ENCODE peak calls at places on chromosome 11, in six cellular contexts. I is spleen, A is K562, R is uterus, M is psoas muscle, T is tibial artery. D is an unnamed sample.

GRCh38 chr11:5043385-5043784 is 2.9 kb upstream of the OR52J3 start:
- DNase-seq in I (no peak), A (no peak), R (no peak), M (no peak), T (no peak), D (no peak)

GRCh38 chr11:58562375-58562800 is 13.3 kb downstream of the LPXN start:
- DNase-seq in I (no peak), A (no peak), R (no peak), M (no peak), T (no peak), D (no peak)

GRCh38 chr11:17352925-17353227 is 1.3 kb downstream of the NCR3LG1 start:
- DNase-seq in I (peak), A (peak), R (peak), M (no peak), T (no peak), D (peak)

GRCh38 chr11:32792948-32793475 is 1.4 kb downstream of the CCDC73 start:
- DNase-seq in I (no peak), A (peak), R (peak), M (no peak), T (peak), D (peak)

GRCh38 chr11:119148855-119149370 is at the start of gene ABCG4:
- DNase-seq in I (no peak), A (peak), R (no peak), M (no peak), T (no peak), D (no peak)

GRCh38 chr11:2693271-2693833 is 6.4 kb downstream of the KCNQ1OT1 start:
- DNase-seq in I (peak), A (no peak), R (peak), M (peak), T (peak), D (no peak)

GRCh38 chr11:5719703-5720495 is 16.3 kb upstream of the OR56B1 start:
- DNase-seq in I (no peak), A (no peak), R (no peak), M (no peak), T (no peak), D (no peak)

GRCh38 chr11:112298535-112298934 is 37.9 kb upstream of the PLET1 start:
- DNase-seq in I (no peak), A (no peak), R (no peak), M (peak), T (no peak), D (peak)

GRCh38 chr11:46260161-46260560 is 17.3 kb upstream of the CREB3L1 start:
- DNase-seq in I (no peak), A (no peak), R (no peak), M (no peak), T (no peak), D (no peak)

GRCh38 chr11:134574947-134575346 is 162.9 kb upstream of the B3GAT1 start:
- DNase-seq in I (peak), A (no peak), R (no peak), M (no peak), T (no peak), D (no peak)

GRCh38 chr11:46410021-46410420 is 18.4 kb upstream of the CHRM4 start:
- DNase-seq in I (no peak), A (no peak), R (no peak), M (no peak), T (no peak), D (no peak)

GRCh38 chr11:101706541-101706940 is 122.7 kb upstream of the TRPC6 start:
- DNase-seq in I (no peak), A (no peak), R (no peak), M (no peak), T (no peak), D (no peak)

GRCh38 chr11:95154514-95154913 is 64.9 kb downstream of the ENDOD1 start:
- DNase-seq in I (no peak), A (peak), R (peak), M (peak), T (no peak), D (peak)

GRCh38 chr11:32213223-32213622 is 122.3 kb downstream of the RCN1 start:
- DNase-seq in I (no peak), A (no peak), R (no peak), M (no peak), T (no peak), D (no peak)

GRCh38 chr11:45543808-45544422 is 121.5 kb downstream of the CHST1 start:
- DNase-seq in I (no peak), A (peak), R (no peak), M (no peak), T (no peak), D (no peak)

GRCh38 chr11:13332124-13332523 is 54.5 kb downstream of the BMAL1 start:
- DNase-seq in I (no peak), A (no peak), R (no peak), M (no peak), T (no peak), D (no peak)

GRCh38 chr11:94910779-94911178 is 62.6 kb downstream of the CWC15 start:
- DNase-seq in I (no peak), A (no peak), R (no peak), M (no peak), T (no peak), D (no peak)

GRCh38 chr11:61026121-61027031 is 54.9 kb downstream of the CD6 start:
- DNase-seq in I (no peak), A (no peak), R (no peak), M (no peak), T (no peak), D (no peak)
- H3K27ac ChIP-seq in I (peak), A (no peak), R (no peak), M (no peak), T (no peak), D (no peak)

DNA sequence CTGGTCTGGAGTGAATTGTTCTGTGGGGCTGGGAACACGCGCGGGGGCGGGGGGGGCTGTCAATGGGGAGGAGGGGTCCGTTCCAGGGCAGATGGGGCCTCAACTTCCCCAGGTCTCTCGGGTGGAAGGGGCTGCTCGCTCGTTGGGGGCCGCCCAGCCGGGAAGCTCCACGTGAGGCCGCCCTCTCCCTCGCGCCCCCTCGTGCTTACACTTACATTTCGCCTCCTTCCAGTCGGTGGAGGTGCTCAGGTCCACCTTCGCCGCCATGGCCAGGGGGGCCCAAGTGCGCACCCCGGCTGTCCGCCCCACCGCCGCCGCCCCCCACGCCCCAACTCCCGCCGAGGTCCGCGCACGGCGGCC is 451 bp downstream of the MACROD1 start:
- DNase-seq in I (no peak), A (no peak), R (no peak), M (no peak), T (no peak), D (no peak)
- H3K27ac ChIP-seq in I (peak), A (peak), R (peak), M (peak), T (peak), D (no peak)

GRCh38 chr11:108242422-108242821 is 19.6 kb downstream of the ATM start:
- DNase-seq in I (no peak), A (no peak), R (no peak), M (no peak), T (no peak), D (no peak)

GRCh38 chr11:108239076-108239475 is 16.2 kb downstream of the ATM start:
- DNase-seq in I (no peak), A (no peak), R (no peak), M (no peak), T (no peak), D (no peak)

GRCh38 chr11:108246309-108246708 is 23.4 kb downstream of the ATM start:
- DNase-seq in I (no peak), A (no peak), R (no peak), M (no peak), T (no peak), D (no peak)

GRCh38 chr11:108237058-108237481 is 14.2 kb downstream of the ATM start:
- DNase-seq in I (no peak), A (no peak), R (no peak), M (no peak), T (no peak), D (no peak)

DNA sequence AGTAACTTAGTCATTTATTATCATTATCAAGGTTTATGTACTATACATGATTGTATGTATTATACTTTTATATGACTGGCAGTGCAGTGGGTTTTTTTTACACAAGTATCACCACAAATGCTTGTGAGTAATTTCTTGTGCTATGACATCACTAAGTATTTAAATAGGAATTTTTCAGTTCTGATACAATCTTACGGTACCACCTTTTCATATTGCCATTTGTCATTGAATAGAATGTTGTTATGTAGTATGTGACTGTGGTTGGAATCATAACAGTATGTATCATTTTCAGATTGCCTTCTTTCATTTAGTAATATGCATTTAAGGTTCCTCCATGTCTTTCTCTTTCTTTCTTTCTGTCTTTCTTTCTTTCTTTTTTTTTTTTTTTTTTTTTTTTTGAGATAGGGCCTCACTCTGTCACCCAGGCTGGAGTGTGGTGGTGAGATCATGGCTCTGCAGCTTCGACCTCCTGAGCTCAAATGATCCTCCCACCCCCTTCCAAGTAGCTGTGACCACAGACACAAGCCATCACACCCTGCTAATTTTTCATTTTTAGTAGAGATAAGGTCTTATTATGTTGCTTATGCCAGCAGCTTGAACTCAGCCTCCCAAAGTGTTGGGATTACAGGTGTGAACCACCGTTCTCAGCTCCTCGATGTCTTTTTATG is 18.6 kb downstream of the ATM start:
- DNase-seq in I (no peak), A (no peak), R (no peak), M (no peak), T (no peak), D (no peak)
- H3K27ac ChIP-seq in I (peak), A (no peak), R (no peak), M (no peak), T (no peak), D (no peak)

GRCh38 chr11:41392591-41392990 is 66.9 kb downstream of the LRRC4C start:
- DNase-seq in I (no peak), A (no peak), R (no peak), M (no peak), T (no peak), D (no peak)

GRCh38 chr11:41400124-41400523 is 59.3 kb downstream of the LRRC4C start:
- DNase-seq in I (no peak), A (no peak), R (no peak), M (no peak), T (no peak), D (no peak)

GRCh38 chr11:41398175-41398574 is 61.3 kb downstream of the LRRC4C start:
- DNase-seq in I (no peak), A (no peak), R (no peak), M (no peak), T (no peak), D (no peak)

GRCh38 chr11:41394562-41395160 is 64.8 kb downstream of the LRRC4C start:
- DNase-seq in I (no peak), A (no peak), R (no peak), M (no peak), T (no peak), D (no peak)
- H3K27ac ChIP-seq in I (no peak), A (no peak), R (no peak), M (no peak), T (no peak), D (no peak)

GRCh38 chr11:80443177-80443576 is 1002.3 kb upstream of the TENM4 start:
- DNase-seq in I (no peak), A (no peak), R (no peak), M (no peak), T (no peak), D (no peak)
- H3K27ac ChIP-seq in I (no peak), A (no peak), R (no peak), M (no peak), T (no peak), D (no peak)